ENCODE peak calls at places on chromosomes 1 and 21, in seven cellular contexts. One of them, this sample, is unnamed.

GRCh38 chr1:75396745-75397144 is 214.2 kb downstream of the SLC44A5 start:
- DNase-seq in HCT116: no peak
- DNase-seq in GM12878: no peak
- DNase-seq in HepG2: no peak
- DNase-seq in SK-N-SH: no peak
- DNase-seq in K562: no peak
- DNase-seq in H1: no peak
- DNase-seq in this sample: no peak

GRCh38 chr1:192702212-192702993 is 66.5 kb downstream of the RGS13 start:
- DNase-seq in HepG2: peak; percentile 87
- DNase-seq in SK-N-SH: no peak
- DNase-seq in H1: no peak
- DNase-seq in K562: no peak
- DNase-seq in HCT116: peak; percentile 27
- DNase-seq in GM12878: no peak
- DNase-seq in this sample: no peak

GRCh38 chr1:169129109-169129789 is 22.8 kb downstream of the ATP1B1 start:
- DNase-seq in GM12878: no peak
- DNase-seq in K562: no peak
- DNase-seq in HCT116: no peak
- DNase-seq in H1: no peak
- DNase-seq in HepG2: no peak
- DNase-seq in SK-N-SH: no peak
- DNase-seq in this sample: no peak

GRCh38 chr1:186102559-186103148 is 272.4 kb downstream of the TPR start:
- DNase-seq in SK-N-SH: no peak
- DNase-seq in K562: peak; percentile 42
- DNase-seq in HepG2: no peak
- DNase-seq in H1: no peak
- DNase-seq in HCT116: no peak
- DNase-seq in GM12878: no peak
- DNase-seq in this sample: no peak

GRCh38 chr1:151820940-151821339 is 10.7 kb downstream of the RORC start:
- DNase-seq in HCT116: no peak
- DNase-seq in H1: no peak
- DNase-seq in HepG2: no peak
- DNase-seq in SK-N-SH: peak; percentile 89
- DNase-seq in K562: no peak
- DNase-seq in GM12878: no peak
- DNase-seq in this sample: no peak

GRCh38 chr1:230507671-230508407 is 81.7 kb upstream of the PGBD5 start:
- DNase-seq in SK-N-SH: no peak
- DNase-seq in HepG2: no peak
- DNase-seq in GM12878: no peak
- DNase-seq in K562: no peak
- DNase-seq in H1: no peak
- DNase-seq in HCT116: no peak
- DNase-seq in this sample: no peak

GRCh38 chr1:157198619-157199420 is 60.6 kb upstream of the ETV3 start:
- DNase-seq in SK-N-SH: no peak
- DNase-seq in HCT116: no peak
- DNase-seq in K562: no peak
- DNase-seq in GM12878: no peak
- DNase-seq in HepG2: no peak
- DNase-seq in H1: no peak
- DNase-seq in this sample: no peak

GRCh38 chr1:248631354-248632041 is 3.4 kb downstream of the OR2T11 start:
- DNase-seq in HepG2: peak; percentile 16
- DNase-seq in HCT116: no peak
- DNase-seq in H1: no peak
- DNase-seq in K562: no peak
- DNase-seq in GM12878: no peak
- DNase-seq in SK-N-SH: no peak
- DNase-seq in this sample: no peak

GRCh38 chr21:27380303-27380702 is 413.4 kb upstream of the ADAMTS5 start:
- DNase-seq in HepG2: no peak
- DNase-seq in K562: no peak
- DNase-seq in H1: no peak
- DNase-seq in HCT116: no peak
- DNase-seq in SK-N-SH: no peak
- DNase-seq in GM12878: no peak
- DNase-seq in this sample: no peak

GRCh38 chr1:162230096-162230495 is 146.6 kb downstream of the SPATA46 start:
- DNase-seq in HCT116: peak; percentile 24
- DNase-seq in K562: no peak
- DNase-seq in GM12878: no peak
- DNase-seq in HepG2: no peak
- DNase-seq in SK-N-SH: no peak
- DNase-seq in H1: peak; percentile 41
- DNase-seq in this sample: peak; percentile 84

GRCh38 chr1:208025036-208025435 is 114.1 kb upstream of the CD34 start:
- DNase-seq in HepG2: no peak
- DNase-seq in H1: no peak
- DNase-seq in GM12878: no peak
- DNase-seq in SK-N-SH: no peak
- DNase-seq in HCT116: no peak
- DNase-seq in K562: no peak
- DNase-seq in this sample: no peak

GRCh38 chr1:193850745-193851144 is 664.3 kb upstream of the B3GALT2 start:
- DNase-seq in K562: no peak
- DNase-seq in H1: no peak
- DNase-seq in GM12878: no peak
- DNase-seq in HCT116: no peak
- DNase-seq in HepG2: no peak
- DNase-seq in SK-N-SH: no peak
- DNase-seq in this sample: no peak

GRCh38 chr1:94039514-94039870 is 81.5 kb downstream of the ABCA4 start:
- DNase-seq in SK-N-SH: peak; percentile 74
- DNase-seq in HCT116: peak; percentile 56
- DNase-seq in HepG2: peak; percentile 75
- DNase-seq in GM12878: no peak
- DNase-seq in K562: peak; percentile 78
- DNase-seq in H1: peak; percentile 63
- DNase-seq in this sample: peak; percentile 74

DNA sequence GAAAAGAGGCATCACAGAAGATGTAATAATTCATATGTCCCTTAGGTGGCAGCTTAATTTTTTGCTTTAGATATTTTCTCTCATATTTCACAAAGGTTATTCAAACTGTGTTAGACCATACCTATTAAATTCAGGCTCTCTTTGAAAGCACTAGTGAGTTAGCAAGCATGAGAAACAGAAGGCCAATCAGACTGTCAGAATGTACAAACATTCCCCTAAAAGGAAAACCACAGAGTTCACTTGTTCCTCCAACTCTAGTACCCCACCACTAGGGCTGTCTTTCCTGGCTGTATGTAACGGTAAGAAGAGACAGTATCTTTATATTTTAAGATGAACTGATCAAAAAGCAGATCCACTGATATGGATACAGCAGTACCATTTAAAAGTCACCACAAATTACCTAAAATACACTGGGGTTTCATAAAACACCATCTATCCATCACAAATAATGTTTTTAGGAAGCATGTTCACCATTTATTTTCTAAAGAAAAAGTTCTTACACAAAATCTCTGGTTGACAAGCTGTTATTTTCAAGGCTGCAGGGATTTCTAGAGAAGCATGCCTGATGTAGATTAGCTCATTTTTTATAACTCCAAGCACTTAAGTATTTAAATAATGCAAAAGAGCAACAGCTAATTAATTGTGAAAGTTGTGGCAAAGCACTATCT is 1.8 kb downstream of the ARPC5 start:
- DNase-seq in HepG2: peak; percentile 89
- DNase-seq in GM12878: peak; percentile 73
- DNase-seq in SK-N-SH: peak; percentile 46
- DNase-seq in HCT116: peak; percentile 63
- DNase-seq in K562: peak; percentile 73
- DNase-seq in H1: no peak
- DNase-seq in this sample: peak; percentile 57
- TF ChIP-seq JUND in HepG2: no peak
- TF ChIP-seq JUND in GM12878: no peak
- TF ChIP-seq JUND in SK-N-SH: no peak
- TF ChIP-seq JUND in HCT116: no peak
- TF ChIP-seq JUND in K562: peak; percentile 26
- TF ChIP-seq JUND in H1: no peak
- TF ChIP-seq JUND in this sample: no peak

DNA sequence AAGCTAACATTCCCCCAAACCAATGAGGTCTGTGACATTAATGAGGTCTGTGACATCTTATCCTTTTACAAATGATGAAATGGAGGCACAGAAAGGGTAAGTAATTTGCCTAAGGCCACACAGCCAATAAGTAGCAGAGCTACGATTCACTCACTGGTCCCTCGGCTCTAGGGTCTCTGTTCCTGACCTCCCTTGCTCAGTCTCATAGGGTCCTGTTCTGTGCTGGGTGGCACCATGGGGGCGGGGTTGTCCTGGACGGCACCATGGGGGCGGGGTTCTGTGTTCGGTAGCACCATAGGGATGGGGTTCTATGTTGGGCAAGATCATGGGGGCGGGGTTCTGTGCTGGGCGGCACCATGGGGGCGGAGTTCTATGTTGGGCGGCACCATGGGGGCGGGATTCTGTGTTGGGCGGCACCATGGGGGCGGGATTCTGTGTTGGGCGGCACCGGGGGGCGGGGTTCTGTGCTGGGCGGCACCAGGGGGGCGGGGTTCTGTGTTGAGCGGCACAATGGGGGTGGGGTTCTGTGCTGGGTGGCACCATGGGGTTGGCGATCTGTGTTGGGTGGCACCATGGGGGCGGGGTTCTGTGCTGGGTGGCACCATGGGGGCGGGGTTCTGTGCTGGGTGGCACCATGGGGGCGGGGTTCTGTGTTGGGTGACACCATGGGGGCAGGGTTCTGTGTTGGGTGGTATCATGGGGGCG is 55.6 kb downstream of the CLSTN1 start:
- DNase-seq in SK-N-SH: peak; percentile 60
- DNase-seq in HCT116: peak; percentile 21
- DNase-seq in H1: no peak
- DNase-seq in GM12878: no peak
- DNase-seq in HepG2: no peak
- DNase-seq in K562: peak; percentile 60
- DNase-seq in this sample: no peak
- TF ChIP-seq JUND in SK-N-SH: no peak
- TF ChIP-seq JUND in HCT116: no peak
- TF ChIP-seq JUND in H1: no peak
- TF ChIP-seq JUND in GM12878: no peak
- TF ChIP-seq JUND in HepG2: no peak
- TF ChIP-seq JUND in K562: no peak
- TF ChIP-seq JUND in this sample: no peak

GRCh38 chr1:22888320-22889075 is 84.2 kb downstream of the LACTBL1 start:
- DNase-seq in H1: no peak
- DNase-seq in SK-N-SH: no peak
- DNase-seq in K562: no peak
- DNase-seq in HCT116: no peak
- DNase-seq in HepG2: no peak
- DNase-seq in GM12878: no peak
- DNase-seq in this sample: no peak
- TF ChIP-seq JUND in H1: no peak
- TF ChIP-seq JUND in SK-N-SH: no peak
- TF ChIP-seq JUND in K562: no peak
- TF ChIP-seq JUND in HCT116: no peak
- TF ChIP-seq JUND in HepG2: no peak
- TF ChIP-seq JUND in GM12878: no peak
- TF ChIP-seq JUND in this sample: no peak

DNA sequence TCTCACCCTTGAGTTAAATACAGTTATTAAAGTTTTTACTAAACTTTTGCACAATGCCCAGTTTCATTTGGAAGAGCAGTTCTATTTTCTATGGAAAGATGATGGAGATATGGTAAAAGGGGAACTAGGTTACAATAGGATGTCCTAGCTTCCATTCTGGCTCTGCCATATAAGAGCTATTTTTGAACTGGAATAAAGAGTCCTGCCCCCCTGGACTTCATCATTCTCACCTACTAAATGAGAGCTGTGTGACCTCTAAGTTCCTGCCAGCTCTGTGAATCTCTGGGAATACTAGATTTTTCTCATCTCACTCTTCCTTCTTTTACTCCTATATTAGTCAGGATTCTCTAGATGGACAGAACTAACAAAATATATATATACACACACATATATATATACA is 106.3 kb downstream of the PRRX1 start:
- DNase-seq in GM12878: no peak
- DNase-seq in HCT116: no peak
- DNase-seq in K562: no peak
- DNase-seq in SK-N-SH: no peak
- DNase-seq in H1: no peak
- DNase-seq in HepG2: no peak
- DNase-seq in this sample: no peak
- TF ChIP-seq JUND in GM12878: no peak
- TF ChIP-seq JUND in HCT116: no peak
- TF ChIP-seq JUND in K562: no peak
- TF ChIP-seq JUND in SK-N-SH: no peak
- TF ChIP-seq JUND in H1: no peak
- TF ChIP-seq JUND in HepG2: no peak
- TF ChIP-seq JUND in this sample: no peak

GRCh38 chr1:18190598-18190997 is 83.0 kb downstream of the IGSF21 start:
- DNase-seq in K562: peak; percentile 4
- DNase-seq in H1: no peak
- DNase-seq in GM12878: no peak
- DNase-seq in SK-N-SH: peak; percentile 80
- DNase-seq in HepG2: no peak
- DNase-seq in HCT116: no peak
- DNase-seq in this sample: no peak
- TF ChIP-seq JUND in K562: no peak
- TF ChIP-seq JUND in H1: no peak
- TF ChIP-seq JUND in GM12878: no peak
- TF ChIP-seq JUND in SK-N-SH: no peak
- TF ChIP-seq JUND in HepG2: no peak
- TF ChIP-seq JUND in HCT116: no peak
- TF ChIP-seq JUND in this sample: no peak

GRCh38 chr1:198775606-198776005 is 136.8 kb downstream of the PTPRC start:
- DNase-seq in HCT116: no peak
- DNase-seq in K562: no peak
- DNase-seq in H1: no peak
- DNase-seq in HepG2: no peak
- DNase-seq in SK-N-SH: no peak
- DNase-seq in GM12878: no peak
- DNase-seq in this sample: no peak

GRCh38 chr1:198773030-198773429 is 134.2 kb downstream of the PTPRC start:
- DNase-seq in K562: no peak
- DNase-seq in HCT116: no peak
- DNase-seq in HepG2: no peak
- DNase-seq in H1: no peak
- DNase-seq in GM12878: no peak
- DNase-seq in SK-N-SH: no peak
- DNase-seq in this sample: no peak

GRCh38 chr1:198778049-198778448 is 139.2 kb downstream of the PTPRC start:
- DNase-seq in GM12878: no peak
- DNase-seq in SK-N-SH: no peak
- DNase-seq in HCT116: no peak
- DNase-seq in H1: no peak
- DNase-seq in K562: no peak
- DNase-seq in HepG2: no peak
- DNase-seq in this sample: no peak

GRCh38 chr1:198774418-198774817 is 135.6 kb downstream of the PTPRC start:
- DNase-seq in HCT116: no peak
- DNase-seq in K562: no peak
- DNase-seq in HepG2: no peak
- DNase-seq in H1: no peak
- DNase-seq in SK-N-SH: no peak
- DNase-seq in GM12878: no peak
- DNase-seq in this sample: no peak

GRCh38 chr1:198776602-198777029 is 137.8 kb downstream of the PTPRC start:
- DNase-seq in GM12878: no peak
- DNase-seq in H1: no peak
- DNase-seq in SK-N-SH: no peak
- DNase-seq in HepG2: no peak
- DNase-seq in K562: no peak
- DNase-seq in HCT116: no peak
- DNase-seq in this sample: no peak
- TF ChIP-seq JUND in GM12878: no peak
- TF ChIP-seq JUND in H1: no peak
- TF ChIP-seq JUND in SK-N-SH: peak; percentile 42
- TF ChIP-seq JUND in HepG2: no peak
- TF ChIP-seq JUND in K562: no peak
- TF ChIP-seq JUND in HCT116: no peak
- TF ChIP-seq JUND in this sample: no peak

GRCh38 chr1:25246600-25247023 is 642 bp downstream of the RSRP1 start:
- DNase-seq in H1: no peak
- DNase-seq in SK-N-SH: peak; percentile 28
- DNase-seq in K562: peak; percentile 53
- DNase-seq in GM12878: no peak
- DNase-seq in HCT116: no peak
- DNase-seq in HepG2: no peak
- DNase-seq in this sample: no peak
- TF ChIP-seq JUND in H1: no peak
- TF ChIP-seq JUND in SK-N-SH: no peak
- TF ChIP-seq JUND in K562: no peak
- TF ChIP-seq JUND in GM12878: no peak
- TF ChIP-seq JUND in HCT116: no peak
- TF ChIP-seq JUND in HepG2: no peak
- TF ChIP-seq JUND in this sample: no peak

This sample was measured in T47D.